ENCODE peak calls at places on chromosome 17, in six cellular contexts. R is thoracic aorta, U is fibroblast of lung, K is Peyer's patch, I is mammary epithelial cell, O is tibial artery. D is an unnamed sample.

GRCh38 chr17:59244081-59244480 is 23.8 kb downstream of the GDPD1 start:
- DNase-seq in R (no peak), U (no peak), K (no peak), I (no peak), O (no peak), D (no peak)

GRCh38 chr17:48590603-48591161 is 641 bp upstream of the HOXB3 start:
- DNase-seq in R (no peak), U (peak), K (no peak), I (no peak), O (no peak), D (no peak)

GRCh38 chr17:38685485-38685884 is 10.7 kb upstream of the EPOP start:
- DNase-seq in R (no peak), U (no peak), K (no peak), I (no peak), O (no peak), D (peak)

GRCh38 chr17:50187403-50187735 is 14.1 kb downstream of the COL1A1 start:
- DNase-seq in R (no peak), U (no peak), K (no peak), I (no peak), O (no peak), D (no peak)

GRCh38 chr17:10337976-10338375 is 34.8 kb downstream of the MYH13 start:
- DNase-seq in R (no peak), U (peak), K (no peak), I (no peak), O (no peak), D (no peak)

GRCh38 chr17:72111374-72111773 is 9.4 kb upstream of the SOX9 start:
- DNase-seq in R (no peak), U (no peak), K (no peak), I (no peak), O (no peak), D (no peak)

GRCh38 chr17:20230924-20231323 is 221.8 kb downstream of the SPECC1 start:
- DNase-seq in R (no peak), U (no peak), K (no peak), I (no peak), O (no peak), D (no peak)

GRCh38 chr17:41308918-41309359 is at the start of gene KRTAP16-1:
- DNase-seq in R (no peak), U (no peak), K (peak), I (no peak), O (no peak), D (no peak)

GRCh38 chr17:30600830-30601494 is 123.8 kb downstream of the GOSR1 start:
- DNase-seq in R (no peak), U (peak), K (no peak), I (peak), O (no peak), D (peak)

GRCh38 chr17:77819497-77819896 is 139.0 kb upstream of the TNRC6C start:
- DNase-seq in R (no peak), U (no peak), K (peak), I (no peak), O (no peak), D (no peak)

GRCh38 chr17:77811521-77811920 is 147.0 kb upstream of the TNRC6C start:
- DNase-seq in R (no peak), U (no peak), K (peak), I (no peak), O (peak), D (peak)

GRCh38 chr17:77817953-77818352 is 140.6 kb upstream of the TNRC6C start:
- DNase-seq in R (no peak), U (no peak), K (no peak), I (no peak), O (no peak), D (no peak)

GRCh38 chr17:77814091-77814772 is 144.3 kb upstream of the TNRC6C start:
- DNase-seq in R (no peak), U (no peak), K (peak), I (no peak), O (peak), D (no peak)

GRCh38 chr17:77815127-77815905 is 143.2 kb upstream of the TNRC6C start:
- DNase-seq in R (no peak), U (no peak), K (peak), I (no peak), O (peak), D (no peak)
- TF ChIP-seq CTCF in R (no peak), U (no peak), K (no peak), I (peak), O (no peak), D (no peak)

GRCh38 chr17:66285149-66285548 is 17.3 kb upstream of the PRKCA start:
- DNase-seq in R (no peak), U (no peak), K (no peak), I (no peak), O (no peak), D (no peak)

GRCh38 chr17:66292351-66292750 is 10.1 kb upstream of the PRKCA start:
- DNase-seq in R (no peak), U (no peak), K (no peak), I (no peak), O (no peak), D (no peak)

GRCh38 chr17:66287911-66288310 is 14.5 kb upstream of the PRKCA start:
- DNase-seq in R (no peak), U (no peak), K (peak), I (no peak), O (no peak), D (no peak)

DNA sequence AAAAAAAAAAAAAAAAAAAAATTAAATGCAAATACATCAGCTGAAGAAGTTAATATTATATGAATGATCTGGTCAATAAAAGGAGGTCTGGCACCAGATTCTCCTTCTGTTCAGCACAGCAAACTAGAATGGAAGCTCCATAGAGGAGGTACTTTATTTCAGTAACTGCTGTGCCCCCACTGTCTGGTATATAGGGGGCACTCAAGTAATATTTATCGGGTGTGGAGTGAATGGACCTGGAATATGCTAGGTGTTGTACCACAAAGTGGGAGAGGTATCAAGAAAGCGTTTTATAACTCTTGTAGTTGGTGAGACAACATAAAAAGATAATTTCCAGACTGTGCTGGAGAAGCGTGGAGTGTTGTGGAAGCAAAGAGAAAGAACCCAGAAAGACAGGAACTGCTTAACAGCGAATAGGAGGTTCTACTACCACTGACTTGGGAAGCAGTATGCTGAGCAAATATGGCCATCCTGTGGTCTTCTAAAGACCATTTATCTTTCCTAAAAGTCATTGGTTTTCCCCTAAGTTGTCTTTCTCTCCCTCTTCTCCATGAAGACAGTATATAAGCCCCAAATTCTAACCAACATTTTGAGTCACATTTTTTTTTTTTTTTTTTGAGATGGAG is 12.2 kb upstream of the PRKCA start:
- DNase-seq in R (no peak), U (no peak), K (no peak), I (no peak), O (no peak), D (no peak)
- TF ChIP-seq CTCF in R (no peak), U (no peak), K (no peak), I (no peak), O (peak), D (no peak)

GRCh38 chr17:27529230-27529796 is 73.1 kb downstream of the KSR1 start:
- DNase-seq in R (no peak), U (peak), K (no peak), I (no peak), O (no peak), D (peak)
- TF ChIP-seq CTCF in R (no peak), U (no peak), K (no peak), I (no peak), O (no peak), D (peak)

DNA sequence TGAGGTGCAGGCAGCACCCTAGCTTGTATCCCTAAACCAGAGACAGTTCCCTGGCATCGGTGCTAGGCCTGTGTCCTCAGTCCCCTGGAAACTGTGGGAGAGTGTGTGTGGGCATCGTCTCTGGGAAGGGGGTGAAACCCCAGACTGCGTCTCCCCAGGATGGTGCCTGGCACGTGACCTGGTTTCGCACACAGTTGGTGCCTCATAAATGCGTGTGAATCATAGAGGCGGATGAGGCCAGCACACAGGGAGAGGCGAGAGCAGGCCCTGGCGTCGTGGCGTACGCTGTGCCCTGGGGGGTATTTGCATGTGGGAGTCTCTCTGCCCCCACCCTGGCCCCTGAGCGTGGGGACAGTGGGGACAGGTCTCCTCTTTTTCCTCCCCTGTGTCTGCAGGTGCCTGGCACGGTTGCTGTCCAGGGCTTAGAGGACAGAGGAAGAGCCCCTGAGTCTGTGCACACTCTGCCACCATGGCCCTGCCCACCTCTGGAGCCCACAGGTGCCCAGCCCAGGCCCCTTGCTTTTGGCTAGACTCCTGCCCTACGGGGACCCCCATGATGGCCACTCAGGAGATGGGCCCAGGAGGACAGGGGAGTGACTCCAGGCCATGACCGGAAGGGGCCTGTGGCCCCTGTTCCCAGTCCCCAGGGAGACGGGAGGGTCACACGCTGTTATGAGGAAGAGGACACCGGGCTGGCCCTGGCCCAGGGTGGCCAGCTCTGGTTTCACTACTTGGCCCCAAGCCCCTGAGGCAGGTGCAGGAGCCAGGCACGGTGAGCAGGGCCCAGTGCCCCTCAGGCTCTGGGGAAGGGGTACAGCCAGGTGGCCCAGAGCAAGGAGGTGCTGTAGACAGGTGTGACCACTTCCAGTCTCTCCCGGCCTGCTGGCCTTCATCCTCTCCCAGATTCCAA is 1.3 kb upstream of the FSCN2 start:
- DNase-seq in R (no peak), U (no peak), K (no peak), I (no peak), O (no peak), D (peak)
- TF ChIP-seq CTCF in R (no peak), U (no peak), K (no peak), I (no peak), O (no peak), D (no peak)

DNA sequence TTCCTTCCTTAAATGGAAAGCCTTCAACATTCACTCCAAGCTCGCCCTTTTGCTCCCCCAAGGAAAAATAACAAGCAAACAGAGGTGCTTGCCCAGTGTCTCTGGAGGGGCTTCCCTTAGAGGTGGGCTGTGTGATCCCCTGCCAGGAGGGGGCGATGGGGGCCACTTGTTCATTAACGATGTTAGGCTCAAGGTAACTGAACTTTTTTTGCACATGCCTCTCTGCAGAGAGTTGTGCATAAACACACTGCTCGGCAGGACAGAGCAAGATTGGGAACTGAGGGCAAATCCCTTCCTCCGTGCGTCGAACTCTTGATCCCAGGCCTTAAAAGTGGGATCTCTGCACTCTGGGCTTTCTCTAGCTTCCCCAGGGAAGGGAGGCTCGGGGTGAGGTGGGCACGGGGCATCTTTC is 15.5 kb upstream of the NAGLU start:
- DNase-seq in R (no peak), U (no peak), K (no peak), I (no peak), O (no peak), D (no peak)
- TF ChIP-seq CTCF in R (no peak), U (no peak), K (no peak), I (peak), O (no peak), D (peak)

D was measured in upper lobe of left lung.